ENCODE peak calls at places on chromosomes 6 and 20, in five cellular contexts. J, M, D, E and Z are unnamed samples. For H3K4me1, the result is how much of the 10 kb centered on the place peaks cover.

GRCh38 chr6:137542713-137543112 is 48.5 kb upstream of the OLIG3 start:
- DNase-seq in J (no peak), M (no peak), D (no peak), E (no peak), Z (no peak)

GRCh38 chr6:148146717-148147116 is 195.9 kb upstream of the SASH1 start:
- DNase-seq in J (no peak), M (no peak), D (peak), E (peak), Z (peak)

GRCh38 chr20:10508468-10509251 is 73.6 kb downstream of the SLX4IP start:
- DNase-seq in J (no peak), M (no peak), D (peak), E (no peak), Z (no peak)

GRCh38 chr6:2938632-2939083 is 32.7 kb downstream of the SERPINB6 start:
- DNase-seq in J (no peak), M (no peak), D (no peak), E (peak), Z (no peak)

GRCh38 chr6:79152269-79152737 is 74.2 kb upstream of the PHIP start:
- DNase-seq in J (no peak), M (peak), D (no peak), E (no peak), Z (no peak)

GRCh38 chr6:85408039-85408438 is 41.8 kb upstream of the NT5E start:
- DNase-seq in J (no peak), M (no peak), D (no peak), E (no peak), Z (no peak)

GRCh38 chr6:106847116-106847515 is 127.4 kb downstream of the CD24 start:
- DNase-seq in J (no peak), M (no peak), D (no peak), E (no peak), Z (no peak)

GRCh38 chr6:147099974-147100373 is 104.2 kb upstream of the STXBP5 start:
- DNase-seq in J (no peak), M (no peak), D (peak), E (no peak), Z (no peak)

GRCh38 chr6:2980465-2980855 is 9.1 kb upstream of the SERPINB6 start:
- DNase-seq in J (no peak), M (no peak), D (no peak), E (no peak), Z (no peak)

GRCh38 chr6:105302617-105303128 is 100.2 kb downstream of the PREP start:
- DNase-seq in J (no peak), M (peak), D (no peak), E (no peak), Z (no peak)
- TF ChIP-seq CTCF in J (no peak), M (peak), D (no peak), E (no peak), Z (no peak)

DNA sequence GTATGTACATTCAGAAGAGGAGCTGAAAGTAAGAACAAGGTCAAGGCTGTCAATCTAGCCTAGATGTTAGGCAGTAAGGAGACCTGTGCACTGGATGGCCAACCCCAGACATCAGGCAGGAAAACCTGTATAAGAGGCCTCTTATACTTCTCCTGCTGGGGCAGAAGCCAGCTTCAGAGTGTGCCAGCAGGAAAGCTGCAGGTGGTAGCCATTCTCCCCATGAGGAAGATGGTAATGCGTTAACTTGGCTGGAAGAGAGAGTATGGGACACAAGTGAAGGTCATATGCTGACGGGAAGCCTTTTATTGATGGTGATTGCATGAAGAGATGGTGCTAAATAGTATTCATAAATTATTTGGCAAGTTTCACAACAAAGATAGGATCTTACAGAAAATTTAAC is 20.6 kb downstream of the NHLRC1 start:
- DNase-seq in J (no peak), M (no peak), D (no peak), E (no peak), Z (no peak)
- H3K4me1 ChIP-seq in J (under half), M (under half), D (under half), E (under half), Z (under half)

GRCh38 chr6:168354338-168354737 is 34.8 kb upstream of the DACT2 start:
- DNase-seq in J (no peak), M (no peak), D (no peak), E (no peak), Z (no peak)

GRCh38 chr6:168353041-168353440 is 33.5 kb upstream of the DACT2 start:
- DNase-seq in J (no peak), M (no peak), D (no peak), E (no peak), Z (no peak)

GRCh38 chr6:168361766-168362165 is 42.2 kb upstream of the DACT2 start:
- DNase-seq in J (no peak), M (no peak), D (no peak), E (no peak), Z (no peak)

GRCh38 chr6:168359794-168360193 is 40.2 kb upstream of the DACT2 start:
- DNase-seq in J (no peak), M (no peak), D (no peak), E (no peak), Z (no peak)

GRCh38 chr6:168355716-168356522 is 36.3 kb upstream of the DACT2 start:
- DNase-seq in J (no peak), M (peak), D (peak), E (peak), Z (no peak)
- TF ChIP-seq CTCF in J (peak), M (peak), D (peak), E (peak), Z (peak)

GRCh38 chr6:136502791-136503190 is 47.4 kb downstream of the MAP7 start:
- DNase-seq in J (no peak), M (no peak), D (no peak), E (no peak), Z (no peak)
- H3K4me1 ChIP-seq in J (under half), M (under half), D (under half), E (under half), Z (under half)

GRCh38 chr6:133404728-133405127 is 163.6 kb downstream of the EYA4 start:
- DNase-seq in J (no peak), M (no peak), D (no peak), E (no peak), Z (no peak)

GRCh38 chr6:133407320-133408100 is 166.4 kb downstream of the EYA4 start:
- DNase-seq in J (no peak), M (peak), D (no peak), E (no peak), Z (no peak)

GRCh38 chr6:133411757-133412156 is 170.6 kb downstream of the EYA4 start:
- DNase-seq in J (no peak), M (no peak), D (no peak), E (no peak), Z (no peak)

GRCh38 chr6:133410628-133411027 is 169.5 kb downstream of the EYA4 start:
- DNase-seq in J (no peak), M (peak), D (no peak), E (no peak), Z (no peak)

DNA sequence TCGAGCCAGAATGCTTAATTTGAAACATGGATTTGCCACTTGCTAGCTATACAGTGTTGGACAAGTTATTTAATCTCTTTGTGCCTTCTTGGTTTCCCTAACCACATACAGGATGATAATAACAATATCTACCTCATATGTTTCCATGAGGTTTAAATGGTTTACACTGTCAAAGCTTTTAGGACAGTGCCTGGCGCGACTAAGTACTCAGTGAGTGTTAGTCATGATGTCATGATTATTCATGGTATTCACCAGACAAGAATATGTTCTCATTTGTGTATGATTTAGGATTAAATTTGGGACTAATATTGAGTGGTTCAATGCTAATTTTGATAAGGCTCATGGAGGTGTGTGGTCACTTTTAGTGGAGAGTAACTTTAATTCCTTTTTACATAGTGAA is 167.4 kb downstream of the EYA4 start:
- DNase-seq in J (no peak), M (no peak), D (no peak), E (no peak), Z (no peak)
- TF ChIP-seq CTCF in J (no peak), M (no peak), D (no peak), E (no peak), Z (no peak)

DNA sequence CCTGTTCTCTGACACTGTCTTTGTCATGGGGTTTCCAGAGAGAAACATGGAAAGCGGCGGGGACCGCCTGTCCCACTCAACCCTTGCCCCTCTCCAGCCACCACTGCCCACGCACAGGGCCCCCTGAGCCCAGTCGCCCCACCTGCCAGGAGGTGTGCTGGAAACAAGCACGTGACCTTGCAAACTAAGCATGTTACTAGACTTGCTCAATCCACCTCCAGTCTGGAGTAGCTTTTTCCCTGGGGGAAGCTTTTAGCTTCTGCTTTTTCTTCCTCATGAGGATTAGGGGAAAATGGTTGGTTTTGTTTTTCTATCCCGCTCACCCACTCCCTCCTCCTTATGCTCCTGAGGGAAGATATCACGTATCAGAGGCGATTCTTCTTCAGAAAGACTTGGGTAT is 105.7 kb downstream of the PLEKHG1 start:
- DNase-seq in J (no peak), M (no peak), D (no peak), E (no peak), Z (no peak)
- H3K4me1 ChIP-seq in J (under half), M (under half), D (under half), E (under half), Z (under half)

DNA sequence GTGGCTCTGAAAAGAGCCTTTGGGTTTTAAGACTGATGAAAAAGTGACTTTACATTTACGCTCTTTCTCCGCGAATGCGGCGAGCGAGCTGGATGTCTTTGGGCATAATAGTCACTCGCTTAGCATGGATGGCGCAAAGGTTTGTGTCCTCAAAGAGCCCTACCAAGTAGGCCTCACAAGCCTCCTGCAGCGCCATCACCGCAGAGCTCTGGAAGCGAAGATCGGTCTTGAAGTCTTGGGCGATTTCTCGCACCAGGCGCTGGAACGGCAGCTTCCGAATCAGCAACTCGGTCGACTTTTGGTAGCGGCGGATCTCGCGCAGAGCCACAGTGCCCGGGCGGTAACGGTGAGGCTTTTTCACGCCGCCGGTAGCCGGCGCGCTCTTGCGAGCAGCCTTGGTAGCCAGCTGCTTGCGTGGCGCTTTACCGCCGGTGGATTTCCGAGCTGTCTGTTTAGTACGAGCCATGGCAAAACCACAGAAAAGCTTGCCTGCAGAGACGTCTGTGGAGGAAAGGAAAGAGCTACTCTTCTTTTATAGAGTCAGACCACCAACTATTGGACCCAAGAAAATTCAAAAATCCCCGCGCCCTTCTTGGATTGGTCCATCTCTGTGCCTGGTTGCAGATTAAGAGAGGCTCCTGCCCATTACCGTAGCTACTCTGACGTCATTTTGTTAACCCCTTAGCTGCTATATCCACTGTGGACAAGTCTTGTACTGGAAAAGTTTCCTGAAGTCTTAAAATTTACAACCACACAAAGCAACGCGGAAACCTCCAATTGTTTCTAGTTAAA is 55.4 kb upstream of the HFE start:
- DNase-seq in J (peak), M (peak), D (peak), E (peak), Z (peak)
- TF ChIP-seq CTCF in J (peak), M (no peak), D (peak), E (no peak), Z (no peak)

GRCh38 chr6:38080349-38080748 is 260.8 kb downstream of the ZFAND3 start:
- DNase-seq in J (no peak), M (no peak), D (no peak), E (no peak), Z (no peak)

GRCh38 chr6:38079107-38079506 is 259.6 kb downstream of the ZFAND3 start:
- DNase-seq in J (no peak), M (no peak), D (no peak), E (no peak), Z (no peak)

GRCh38 chr6:38078671-38079070 is 259.1 kb downstream of the ZFAND3 start:
- DNase-seq in J (no peak), M (no peak), D (peak), E (no peak), Z (no peak)

GRCh38 chr6:38080889-38081288 is 261.4 kb downstream of the ZFAND3 start:
- DNase-seq in J (no peak), M (no peak), D (peak), E (no peak), Z (no peak)

GRCh38 chr6:38079537-38079936 is 260.0 kb downstream of the ZFAND3 start:
- DNase-seq in J (no peak), M (no peak), D (no peak), E (no peak), Z (no peak)
- H3K4me1 ChIP-seq in J (under half), M (under half), D (under half), E (under half), Z (under half)